ENCODE peak calls at places on chromosomes 12 and 14, in eight cellular contexts. W, H, P, F, D, M, R and E are unnamed samples.

GRCh38 chr12:117119592-117120198 is 20.5 kb upstream of the TESC start:
- DNase-seq in R (peak; percentile 73), P (peak; percentile 50), M (peak; percentile 73), H (no peak), D (peak; percentile 58), W (no peak), F (peak; percentile 51), E (no peak)

GRCh38 chr14:96978525-96979272 is 181.5 kb downstream of the VRK1 start:
- DNase-seq in M (no peak), F (no peak), D (no peak), P (no peak), R (no peak), H (no peak), W (no peak), E (no peak)

GRCh38 chr12:50062733-50063452 is 5.5 kb downstream of the ASIC1 start:
- DNase-seq in P (no peak), H (no peak), F (no peak), M (no peak), R (no peak), W (peak; percentile 34), D (no peak), E (no peak)

GRCh38 chr14:101960225-101960624 is 4.1 kb upstream of the DYNC1H1 start:
- DNase-seq in M (peak; percentile 51), P (no peak), H (no peak), F (no peak), W (no peak), R (peak; percentile 48), D (no peak), E (no peak)

GRCh38 chr12:110317921-110318320 is 36.9 kb downstream of the ATP2A2 start:
- DNase-seq in P (no peak), F (no peak), R (no peak), M (no peak), W (peak; percentile 82), H (no peak), D (no peak), E (no peak)

GRCh38 chr12:6233121-6233971 is 33.1 kb downstream of the CD9 start:
- DNase-seq in H (no peak), D (no peak), F (no peak), M (no peak), W (no peak), P (no peak), R (no peak), E (no peak)

GRCh38 chr14:85533821-85534271 is 3.9 kb downstream of the FLRT2 start:
- DNase-seq in P (no peak), R (no peak), D (no peak), F (no peak), M (no peak), H (no peak), W (no peak), E (no peak)

GRCh38 chr12:590206-590750 is 73.0 kb downstream of the NINJ2 start:
- DNase-seq in F (no peak), M (no peak), D (no peak), P (no peak), R (no peak), H (no peak), W (no peak), E (no peak)

GRCh38 chr12:6699989-6700645 is 498 bp downstream of the PIANP start:
- DNase-seq in H (no peak), R (no peak), M (peak; percentile 74), P (peak; percentile 56), W (no peak), D (no peak), F (no peak), E (no peak)

GRCh38 chr12:124039276-124039675 is 66.3 kb downstream of the ZNF664 start:
- DNase-seq in W (peak; percentile 84), R (no peak), H (no peak), M (no peak), P (no peak), F (no peak), D (no peak), E (no peak)

GRCh38 chr14:90521121-90521929 is 124.5 kb downstream of the CALM1 start:
- DNase-seq in M (no peak), F (no peak), R (no peak), P (no peak), D (no peak), W (peak; percentile 15), H (no peak), E (no peak)

GRCh38 chr14:90281766-90282165 is 25.4 kb downstream of the PSMC1 start:
- DNase-seq in R (no peak), P (no peak), F (no peak), D (no peak), M (no peak), H (no peak), W (peak; percentile 35), E (no peak)

GRCh38 chr14:73694083-73694482 is 20.1 kb downstream of the PNMA1 start:
- DNase-seq in D (no peak), R (no peak), H (no peak), M (no peak), W (no peak), F (no peak), P (no peak), E (no peak)

GRCh38 chr14:101116065-101116464 is 212.5 kb upstream of the RTL1 start:
- DNase-seq in F (no peak), M (no peak), H (no peak), P (no peak), W (no peak), R (no peak), D (no peak), E (no peak)

GRCh38 chr14:102209224-102209966 is 69.7 kb downstream of the WDR20 start:
- DNase-seq in D (no peak), R (peak; percentile 21), M (peak; percentile 32), H (no peak), W (no peak), P (no peak), F (no peak), E (no peak)

GRCh38 chr14:36509056-36509917 is 10.7 kb downstream of the NKX2-1 start:
- DNase-seq in D (no peak), M (no peak), H (no peak), W (no peak), P (no peak), R (no peak), F (no peak), E (no peak)

GRCh38 chr14:36507847-36508417 is 12.1 kb downstream of the NKX2-1 start:
- DNase-seq in P (no peak), H (no peak), M (no peak), F (no peak), R (no peak), D (no peak), W (no peak), E (no peak)

GRCh38 chr14:36510078-36510799 is 9.8 kb downstream of the NKX2-1 start:
- DNase-seq in P (no peak), F (no peak), M (peak; percentile 73), W (peak; percentile 39), H (no peak), R (no peak), D (no peak), E (no peak)

GRCh38 chr14:36506732-36507614 is 13.1 kb downstream of the NKX2-1 start:
- DNase-seq in W (no peak), R (no peak), F (no peak), P (no peak), H (no peak), M (no peak), D (no peak), E (no peak)

GRCh38 chr14:36508418-36509051 is 11.5 kb downstream of the NKX2-1 start:
- DNase-seq in R (no peak), M (peak; percentile 66), F (no peak), D (no peak), W (no peak), P (no peak), H (no peak), E (no peak)
- H3K9me3 ChIP-seq in R (no peaks in the 10 kb centered on the region), M (no peaks in the 10 kb centered on the region), F (no peaks in the 10 kb centered on the region), D (no peaks in the 10 kb centered on the region), W (peaks cover 5% of the 10 kb centered on the region), P (no peaks in the 10 kb centered on the region), H (no peaks in the 10 kb centered on the region), E (no peaks in the 10 kb centered on the region)

DNA sequence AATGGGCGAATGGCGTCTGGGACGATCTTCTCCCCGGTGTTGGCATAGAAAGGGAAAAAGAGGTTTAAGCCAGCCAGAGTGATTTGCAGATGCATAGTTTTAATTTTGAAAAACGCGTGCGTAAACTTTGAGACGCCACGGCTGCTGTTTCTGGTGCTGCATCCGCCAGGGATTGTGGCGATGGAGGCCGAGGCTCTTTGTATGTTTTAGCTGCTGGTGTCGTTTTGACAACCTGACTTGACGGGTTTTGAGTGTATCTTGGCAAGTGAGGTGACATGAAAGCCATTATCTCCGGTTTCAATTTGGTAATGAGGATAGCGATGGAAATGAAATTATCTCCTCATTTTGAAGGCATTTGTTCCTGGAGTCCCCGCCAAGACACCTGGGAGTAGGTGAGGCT is 1.6 kb downstream of the PTGDR start:
- DNase-seq in M (no peak), P (no peak), F (no peak), H (no peak), D (no peak), R (no peak), W (no peak), E (no peak)
- H3K9me3 ChIP-seq in M (no peaks in the 10 kb centered on the region), P (no peaks in the 10 kb centered on the region), F (no peaks in the 10 kb centered on the region), H (no peaks in the 10 kb centered on the region), D (no peaks in the 10 kb centered on the region), R (no peaks in the 10 kb centered on the region), W (no peaks in the 10 kb centered on the region), E (no peaks in the 10 kb centered on the region)

DNA sequence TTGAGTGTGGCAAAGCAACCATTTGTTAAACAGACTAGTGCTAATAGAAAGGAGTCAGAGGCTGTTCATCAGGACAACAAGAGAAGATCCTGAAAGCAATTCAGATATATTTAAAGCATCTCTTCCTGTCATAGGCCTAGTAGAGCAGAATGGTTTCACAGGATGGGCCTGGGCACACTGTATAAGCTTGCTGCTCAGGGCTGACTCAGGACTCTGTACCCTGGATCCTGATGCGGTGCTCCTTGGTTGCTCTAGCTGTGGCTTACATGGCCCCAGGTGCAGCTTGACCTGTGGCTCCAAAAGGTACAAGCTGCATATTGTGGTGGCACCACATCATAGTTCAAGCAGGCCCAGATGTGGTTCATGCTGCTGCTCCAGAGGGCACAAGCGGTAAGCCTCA is 313.4 kb downstream of the ETNK1 start:
- DNase-seq in R (no peak), P (no peak), F (no peak), M (no peak), H (no peak), W (no peak), D (no peak), E (no peak)
- H3K9me3 ChIP-seq in R (no peaks in the 10 kb centered on the region), P (peaks cover 22% of the 10 kb centered on the region), F (no peaks in the 10 kb centered on the region), M (no peaks in the 10 kb centered on the region), H (no peaks in the 10 kb centered on the region), W (no peaks in the 10 kb centered on the region), D (peaks cover 7% of the 10 kb centered on the region), E (no peaks in the 10 kb centered on the region)

DNA sequence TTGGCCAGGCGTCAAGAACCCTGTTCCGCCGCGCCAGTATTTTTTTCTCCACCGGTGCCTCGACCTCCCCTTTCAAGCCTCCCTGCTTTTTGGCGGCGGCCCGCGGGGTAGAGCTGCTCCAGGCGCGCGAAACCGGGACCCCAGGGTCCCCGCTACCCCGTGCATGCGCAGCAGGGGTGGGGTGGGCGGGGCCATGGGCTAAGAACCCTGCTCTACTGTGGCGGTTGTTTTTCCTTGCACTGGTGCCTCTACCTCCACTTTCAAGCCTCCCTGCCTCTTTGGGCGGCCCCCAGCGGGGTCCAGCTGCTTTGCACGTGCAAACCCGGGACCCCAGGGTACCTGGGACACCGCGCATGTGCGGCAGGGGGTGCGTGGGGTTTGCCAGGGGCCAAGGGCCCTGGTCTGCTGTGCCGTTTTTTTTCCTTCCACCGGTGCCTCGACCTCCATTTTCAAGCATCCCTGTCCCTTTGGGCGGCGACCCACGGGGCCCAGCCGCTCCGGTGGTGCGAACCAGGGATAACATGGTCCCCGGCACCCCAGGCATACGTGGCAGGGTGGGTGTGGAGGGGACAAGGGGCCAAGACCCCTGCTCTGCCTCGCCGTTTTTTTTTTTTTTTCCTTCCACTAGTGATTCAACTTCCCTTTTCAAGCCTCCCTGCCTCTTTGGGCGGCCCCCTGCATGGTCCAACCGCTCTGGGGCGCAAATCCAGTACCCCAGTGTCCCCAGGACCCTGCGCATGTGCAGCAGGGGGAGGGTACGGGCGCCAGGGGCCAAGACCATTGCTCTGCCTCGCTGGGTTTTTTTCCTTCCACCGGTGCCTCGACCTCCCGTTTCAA is 326.8 kb downstream of the ALG10 start:
- DNase-seq in P (no peak), F (no peak), D (no peak), W (no peak), H (no peak), M (no peak), R (peak; percentile 11), E (no peak)
- H3K9me3 ChIP-seq in P (no peaks in the 10 kb centered on the region), F (no peaks in the 10 kb centered on the region), D (peaks cover 61% of the 10 kb centered on the region), W (no peaks in the 10 kb centered on the region), H (no peaks in the 10 kb centered on the region), M (no peaks in the 10 kb centered on the region), R (no peaks in the 10 kb centered on the region), E (no peaks in the 10 kb centered on the region)